ENCODE peak calls at places on chromosomes 12 and 14, in five cellular contexts. L is brain microvascular endothelial cell; R is CD4-positive, alpha-beta memory T cell; U is thoracic aorta; V is fibroblast of lung. T is an unnamed sample.

GRCh38 chr14:36518031-36518585 is 1.9 kb downstream of the NKX2-1 start:
- DNase-seq in L (no peak), R (no peak), U (no peak), V (no peak), T (no peak)

GRCh38 chr12:68011882-68012207 is 22.6 kb downstream of the IFNG-AS1 start:
- DNase-seq in L (peak; percentile 18), R (no peak), U (no peak), V (peak; percentile 4), T (no peak)

GRCh38 chr14:64610049-64610746 is 60.4 kb downstream of the PPP1R36 start:
- DNase-seq in L (no peak), R (no peak), U (no peak), V (no peak), T (no peak)

GRCh38 chr14:65260786-65261185 is 151.7 kb upstream of the FUT8 start:
- DNase-seq in L (no peak), R (no peak), U (no peak), V (peak; percentile 73), T (no peak)

GRCh38 chr12:25994252-25994651 is 35.8 kb downstream of the RASSF8 start:
- DNase-seq in L (peak; percentile 86), R (no peak), U (no peak), V (peak; percentile 99), T (no peak)

GRCh38 chr14:52871606-52872005 is 79.2 kb downstream of the FERMT2 start:
- DNase-seq in L (no peak), R (no peak), U (no peak), V (no peak), T (no peak)

GRCh38 chr14:99571303-99571986 is 32.6 kb downstream of the CCDC85C start:
- DNase-seq in L (no peak), R (no peak), U (no peak), V (no peak), T (no peak)

GRCh38 chr12:31506907-31507306 is 84.0 kb downstream of the DENND5B start:
- DNase-seq in L (peak; percentile 50), R (no peak), U (no peak), V (peak; percentile 91), T (no peak)

GRCh38 chr14:72476657-72477499 is 417.0 kb downstream of the DPF3 start:
- DNase-seq in L (peak; percentile 87), R (peak; percentile 45), U (no peak), V (peak; percentile 88), T (peak; percentile 56)

GRCh38 chr12:85005615-85006014 is 30.5 kb downstream of the TSPAN19 start:
- DNase-seq in L (no peak), R (no peak), U (no peak), V (no peak), T (no peak)

GRCh38 chr12:2165021-2165420 is 112.2 kb downstream of the CACNA1C start:
- DNase-seq in L (no peak), R (no peak), U (no peak), V (peak; percentile 55), T (no peak)

GRCh38 chr14:94498215-94498614 is 11.1 kb downstream of the SERPINA12 start:
- DNase-seq in L (no peak), R (no peak), U (no peak), V (no peak), T (no peak)

GRCh38 chr14:33259764-33260163 is 321.1 kb downstream of the NPAS3 start:
- DNase-seq in L (no peak), R (no peak), U (no peak), V (no peak), T (no peak)

GRCh38 chr14:23827100-23827892 is 126.3 kb upstream of the DHRS4 start:
- DNase-seq in L (no peak), R (no peak), U (no peak), V (peak; percentile 4), T (no peak)

GRCh38 chr12:57219205-57219992 is 2.8 kb downstream of the NXPH4 start:
- DNase-seq in L (no peak), R (no peak), U (no peak), V (no peak), T (no peak)

GRCh38 chr12:113926792-113927191 is 39.3 kb downstream of the RBM19 start:
- DNase-seq in L (peak; percentile 4), R (no peak), U (no peak), V (no peak), T (no peak)

GRCh38 chr14:66974397-66975025 is 214.7 kb upstream of the GARIN2 start:
- DNase-seq in L (peak; percentile 57), R (no peak), U (no peak), V (peak; percentile 65), T (no peak)

DNA sequence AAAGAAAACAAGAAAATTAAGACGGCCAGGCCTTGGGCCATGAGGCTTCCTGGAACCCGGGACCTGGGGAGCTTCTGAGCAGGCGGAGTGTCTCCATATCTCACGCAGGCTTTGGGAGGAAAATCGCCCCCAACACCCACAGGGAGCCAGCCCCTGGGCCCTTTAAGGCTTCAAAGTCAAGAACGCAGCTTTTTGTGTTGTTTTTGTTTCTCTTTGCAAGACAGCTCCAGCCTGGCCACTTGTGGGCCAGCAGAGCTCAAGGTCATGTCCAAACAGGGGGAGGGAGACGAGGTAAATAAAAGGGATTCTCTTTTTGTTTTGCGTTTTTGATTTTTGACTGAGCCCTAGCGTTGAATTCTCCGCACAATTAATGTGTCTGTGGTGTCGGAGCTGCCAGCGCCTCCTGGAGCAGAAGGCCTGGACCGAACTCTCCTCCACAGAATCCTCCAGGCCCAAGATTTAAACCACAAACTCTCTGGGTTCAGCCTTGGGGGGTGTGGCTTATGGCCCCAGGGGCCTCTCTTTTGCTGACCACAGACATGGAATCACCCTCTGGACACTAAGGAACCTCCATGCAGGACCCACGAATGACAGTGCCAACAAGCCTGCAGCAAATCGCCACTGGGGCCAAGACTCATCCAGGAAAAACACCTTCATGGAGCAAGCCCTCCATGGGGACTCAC is 8.2 kb downstream of the SCARB1 start:
- DNase-seq in L (no peak), R (no peak), U (no peak), V (no peak), T (no peak)
- H3K27ac ChIP-seq in L (no peak overlapping the region), R (no peak overlapping the region), U (no peak overlapping the region), V (no peak overlapping the region), T (no peak overlapping the region)

GRCh38 chr12:124423683-124424515 is 129.0 kb downstream of the RFLNA start:
- DNase-seq in L (no peak), R (no peak), U (no peak), V (no peak), T (peak; percentile 30)

GRCh38 chr12:124426594-124427550 is 132.0 kb downstream of the RFLNA start:
- DNase-seq in L (no peak), R (no peak), U (no peak), V (no peak), T (no peak)

GRCh38 chr12:124428136-124428791 is 133.4 kb downstream of the RFLNA start:
- DNase-seq in L (peak; percentile 66), R (no peak), U (no peak), V (peak; percentile 83), T (no peak)

GRCh38 chr12:124424516-124424905 is 129.6 kb downstream of the RFLNA start:
- DNase-seq in L (no peak), R (no peak), U (no peak), V (no peak), T (no peak)

GRCh38 chr12:124425667-124426066 is 130.8 kb downstream of the RFLNA start:
- DNase-seq in L (no peak), R (no peak), U (no peak), V (no peak), T (no peak)
- H3K36me3 ChIP-seq in L (peaks cover 32% of the 10 kb centered on the region), R (peaks cover 19% of the 10 kb centered on the region), U (peaks cover 12% of the 10 kb centered on the region), V (peaks cover 11% of the 10 kb centered on the region), T (peaks cover 21% of the 10 kb centered on the region)

GRCh38 chr12:53219116-53219955 is 12.3 kb upstream of the ITGB7 start:
- DNase-seq in L (peak; percentile 52), R (peak; percentile 49), U (no peak), V (peak; percentile 73), T (peak; percentile 32)

GRCh38 chr12:53218551-53219114 is 11.6 kb upstream of the ITGB7 start:
- DNase-seq in L (no peak), R (no peak), U (no peak), V (no peak), T (no peak)

GRCh38 chr12:53221203-53222076 is 10.6 kb downstream of the RARG start:
- DNase-seq in L (peak; percentile 29), R (no peak), U (no peak), V (peak; percentile 63), T (peak; percentile 67)

GRCh38 chr12:53220857-53221202 is 11.2 kb downstream of the RARG start:
- DNase-seq in L (peak; percentile 93), R (peak; percentile 61), U (peak; percentile 47), V (peak; percentile 96), T (peak; percentile 86)

DNA sequence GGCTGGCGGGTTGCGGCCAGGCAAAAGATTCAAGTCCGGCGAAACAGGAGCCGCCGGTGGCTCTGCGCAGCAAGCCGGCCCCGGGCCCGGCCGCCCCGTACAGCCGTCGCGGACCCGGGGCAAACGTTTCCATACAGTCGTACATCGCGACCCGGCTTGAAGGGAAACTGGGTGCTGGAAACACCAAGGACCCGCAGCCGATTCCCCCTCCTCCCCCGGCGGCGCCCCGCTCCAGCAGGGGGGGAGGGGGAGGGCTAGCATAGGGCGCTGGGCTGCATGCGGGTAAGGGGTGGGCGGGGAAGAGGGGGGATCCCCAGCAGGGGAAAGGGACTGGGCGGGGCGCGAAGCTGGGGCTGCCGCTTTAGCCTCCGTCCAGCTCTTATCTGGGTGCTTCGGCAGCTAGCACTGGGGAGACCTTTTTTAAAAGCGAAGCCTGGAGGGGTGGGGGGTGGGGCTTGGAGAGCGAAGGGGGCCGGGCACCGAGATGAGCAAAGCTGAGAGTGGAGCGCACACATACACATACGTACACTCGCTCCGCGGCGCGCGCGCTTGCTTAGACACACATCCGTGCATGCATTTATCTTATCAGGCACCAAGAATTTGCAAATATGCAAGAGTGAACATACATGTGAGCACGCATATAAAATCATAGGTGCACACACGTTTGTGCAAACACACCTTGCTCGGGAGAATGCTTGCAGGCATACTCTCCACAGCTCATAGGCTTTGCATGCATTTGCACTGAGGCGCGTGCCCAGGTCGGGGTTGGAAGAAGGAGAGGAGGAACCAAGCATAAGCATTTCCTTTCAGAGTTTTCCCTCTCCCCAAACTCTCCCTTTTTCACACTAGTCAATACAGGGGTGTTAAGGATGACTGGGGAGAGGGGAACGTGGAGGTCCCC is 11.8 kb downstream of the RARG start:
- DNase-seq in L (peak; percentile 85), R (peak; percentile 84), U (no peak), V (peak; percentile 82), T (peak; percentile 80)
- H3K27ac ChIP-seq in L (peak overlapping the region; percentile 71), R (peak overlapping the region; percentile 98), U (peak overlapping the region; percentile 40), V (peak overlapping the region; percentile 78), T (peak overlapping the region; percentile 57)

GRCh38 chr14:103731916-103732867 is 16.6 kb downstream of the ZFYVE21 start:
- DNase-seq in L (no peak), R (no peak), U (no peak), V (no peak), T (no peak)

GRCh38 chr14:103728721-103729120 is 13.1 kb downstream of the ZFYVE21 start:
- DNase-seq in L (no peak), R (no peak), U (no peak), V (no peak), T (no peak)

GRCh38 chr14:103729496-103730448 is 14.2 kb downstream of the ZFYVE21 start:
- DNase-seq in L (no peak), R (no peak), U (no peak), V (no peak), T (no peak)

GRCh38 chr14:103731481-103731880 is 15.9 kb downstream of the ZFYVE21 start:
- DNase-seq in L (no peak), R (no peak), U (no peak), V (no peak), T (no peak)

DNA sequence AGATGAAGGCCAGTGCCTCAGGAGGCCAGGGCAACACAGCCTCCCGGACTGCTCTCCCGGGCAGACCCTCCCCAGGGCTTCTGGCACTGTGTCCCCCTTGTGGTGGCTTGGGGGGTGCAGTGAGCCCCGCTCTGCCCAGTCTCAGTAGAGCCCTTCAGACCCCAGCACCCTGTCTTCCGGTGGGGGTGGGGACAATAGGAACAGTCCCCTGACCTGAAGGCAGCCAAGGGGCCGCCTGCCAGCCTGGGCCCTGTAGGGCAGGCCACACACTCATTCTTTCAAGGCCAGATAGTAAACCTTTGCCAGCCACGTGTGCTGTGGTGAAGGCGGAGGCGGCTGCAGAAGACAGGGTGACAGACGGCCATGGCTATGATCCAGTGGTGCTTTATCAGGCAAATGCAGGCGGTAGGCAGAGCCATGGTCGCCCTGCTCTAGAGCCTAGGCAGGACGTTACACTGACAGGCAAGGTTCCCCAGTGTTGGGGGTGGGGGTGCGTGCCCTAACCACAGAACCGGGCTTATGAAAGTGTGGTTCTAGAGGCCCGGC is 15.0 kb downstream of the ZFYVE21 start:
- DNase-seq in L (no peak), R (no peak), U (no peak), V (peak; percentile 54), T (peak; percentile 41)
- H3K36me3 ChIP-seq in L (peaks cover 14% of the 10 kb centered on the region), R (peaks cover 22% of the 10 kb centered on the region), U (peaks cover 50% of the 10 kb centered on the region), V (peaks cover 17% of the 10 kb centered on the region), T (peaks cover 11% of the 10 kb centered on the region)